ENCODE peak calls at places on chromosomes 2 and 18, in seven cellular contexts. One of them, this sample, is unnamed.

GRCh38 chr18:14098428-14098827 is 33.8 kb downstream of the ZNF519 start:
- DNase-seq in neural crest cell: no peak
- DNase-seq in B cell: no peak
- DNase-seq in activated T-cell treated with anti-CD3 and anti-CD28 coated beads, Interleukin-2, amount 50 U/mL, for 72 hours: no peak
- DNase-seq in activated naive CD4-positive, alpha-beta T cell: no peak
- DNase-seq in endothelial cell of umbilical vein: no peak
- DNase-seq in CD8-positive, alpha-beta T cell: no peak
- DNase-seq in this sample: no peak

GRCh38 chr2:227576110-227576509 is 22.6 kb upstream of the SCYGR2 start:
- DNase-seq in neural crest cell: no peak
- DNase-seq in B cell: no peak
- DNase-seq in activated T-cell treated with anti-CD3 and anti-CD28 coated beads, Interleukin-2, amount 50 U/mL, for 72 hours: no peak
- DNase-seq in CD8-positive, alpha-beta T cell: no peak
- DNase-seq in endothelial cell of umbilical vein: peak
- DNase-seq in activated naive CD4-positive, alpha-beta T cell: no peak
- DNase-seq in this sample: no peak

GRCh38 chr2:207254526-207255464 is 89.0 kb upstream of the KLF7 start:
- DNase-seq in activated naive CD4-positive, alpha-beta T cell: no peak
- DNase-seq in B cell: no peak
- DNase-seq in neural crest cell: no peak
- DNase-seq in endothelial cell of umbilical vein: peak
- DNase-seq in activated T-cell treated with anti-CD3 and anti-CD28 coated beads, Interleukin-2, amount 50 U/mL, for 72 hours: no peak
- DNase-seq in CD8-positive, alpha-beta T cell: no peak
- DNase-seq in this sample: no peak

GRCh38 chr2:74514368-74515270 is at the start of gene TLX2:
- DNase-seq in activated naive CD4-positive, alpha-beta T cell: no peak
- DNase-seq in CD8-positive, alpha-beta T cell: no peak
- DNase-seq in activated T-cell treated with anti-CD3 and anti-CD28 coated beads, Interleukin-2, amount 50 U/mL, for 72 hours: peak
- DNase-seq in endothelial cell of umbilical vein: no peak
- DNase-seq in neural crest cell: no peak
- DNase-seq in B cell: no peak
- DNase-seq in this sample: peak

GRCh38 chr2:232900811-232901701 is 31.0 kb downstream of the SNORC start:
- DNase-seq in B cell: no peak
- DNase-seq in activated T-cell treated with anti-CD3 and anti-CD28 coated beads, Interleukin-2, amount 50 U/mL, for 72 hours: no peak
- DNase-seq in CD8-positive, alpha-beta T cell: no peak
- DNase-seq in neural crest cell: no peak
- DNase-seq in endothelial cell of umbilical vein: no peak
- DNase-seq in activated naive CD4-positive, alpha-beta T cell: no peak
- DNase-seq in this sample: no peak

GRCh38 chr2:69017080-69017479 is 4.1 kb downstream of the ANTXR1 start:
- DNase-seq in endothelial cell of umbilical vein: no peak
- DNase-seq in activated naive CD4-positive, alpha-beta T cell: no peak
- DNase-seq in activated T-cell treated with anti-CD3 and anti-CD28 coated beads, Interleukin-2, amount 50 U/mL, for 72 hours: no peak
- DNase-seq in B cell: no peak
- DNase-seq in neural crest cell: no peak
- DNase-seq in CD8-positive, alpha-beta T cell: no peak
- DNase-seq in this sample: no peak

GRCh38 chr2:1817256-1818127 is 73.2 kb upstream of the PXDN start:
- DNase-seq in neural crest cell: peak
- DNase-seq in endothelial cell of umbilical vein: peak
- DNase-seq in CD8-positive, alpha-beta T cell: peak
- DNase-seq in activated T-cell treated with anti-CD3 and anti-CD28 coated beads, Interleukin-2, amount 50 U/mL, for 72 hours: peak
- DNase-seq in B cell: no peak
- DNase-seq in activated naive CD4-positive, alpha-beta T cell: no peak
- DNase-seq in this sample: peak

GRCh38 chr18:70559446-70559845 is 270.6 kb downstream of the SOCS6 start:
- DNase-seq in activated naive CD4-positive, alpha-beta T cell: no peak
- DNase-seq in activated T-cell treated with anti-CD3 and anti-CD28 coated beads, Interleukin-2, amount 50 U/mL, for 72 hours: no peak
- DNase-seq in B cell: no peak
- DNase-seq in endothelial cell of umbilical vein: no peak
- DNase-seq in neural crest cell: no peak
- DNase-seq in CD8-positive, alpha-beta T cell: no peak
- DNase-seq in this sample: no peak

GRCh38 chr18:79156330-79156729 is 87.1 kb downstream of the ATP9B start:
- DNase-seq in CD8-positive, alpha-beta T cell: no peak
- DNase-seq in activated T-cell treated with anti-CD3 and anti-CD28 coated beads, Interleukin-2, amount 50 U/mL, for 72 hours: no peak
- DNase-seq in activated naive CD4-positive, alpha-beta T cell: no peak
- DNase-seq in B cell: no peak
- DNase-seq in neural crest cell: no peak
- DNase-seq in endothelial cell of umbilical vein: no peak
- DNase-seq in this sample: no peak

GRCh38 chr2:72148975-72149555 is 1.4 kb upstream of the CYP26B1 start:
- DNase-seq in activated naive CD4-positive, alpha-beta T cell: no peak
- DNase-seq in neural crest cell: no peak
- DNase-seq in activated T-cell treated with anti-CD3 and anti-CD28 coated beads, Interleukin-2, amount 50 U/mL, for 72 hours: no peak
- DNase-seq in CD8-positive, alpha-beta T cell: peak
- DNase-seq in endothelial cell of umbilical vein: peak
- DNase-seq in B cell: no peak
- DNase-seq in this sample: no peak

GRCh38 chr2:76850969-76851368 is 671.2 kb downstream of the LRRTM4 start:
- DNase-seq in neural crest cell: no peak
- DNase-seq in endothelial cell of umbilical vein: no peak
- DNase-seq in activated T-cell treated with anti-CD3 and anti-CD28 coated beads, Interleukin-2, amount 50 U/mL, for 72 hours: no peak
- DNase-seq in B cell: no peak
- DNase-seq in CD8-positive, alpha-beta T cell: no peak
- DNase-seq in activated naive CD4-positive, alpha-beta T cell: no peak
- DNase-seq in this sample: no peak

GRCh38 chr2:219480004-219480403 is 18.7 kb upstream of the GMPPA start:
- DNase-seq in activated T-cell treated with anti-CD3 and anti-CD28 coated beads, Interleukin-2, amount 50 U/mL, for 72 hours: no peak
- DNase-seq in endothelial cell of umbilical vein: no peak
- DNase-seq in B cell: no peak
- DNase-seq in activated naive CD4-positive, alpha-beta T cell: no peak
- DNase-seq in neural crest cell: no peak
- DNase-seq in CD8-positive, alpha-beta T cell: no peak
- DNase-seq in this sample: no peak

GRCh38 chr2:149991576-149991975 is 404.0 kb upstream of the MMADHC start:
- DNase-seq in activated naive CD4-positive, alpha-beta T cell: no peak
- DNase-seq in CD8-positive, alpha-beta T cell: no peak
- DNase-seq in endothelial cell of umbilical vein: peak
- DNase-seq in B cell: no peak
- DNase-seq in activated T-cell treated with anti-CD3 and anti-CD28 coated beads, Interleukin-2, amount 50 U/mL, for 72 hours: no peak
- DNase-seq in neural crest cell: no peak
- DNase-seq in this sample: no peak

GRCh38 chr18:25229080-25229479 is 122.9 kb downstream of the ZNF521 start:
- DNase-seq in activated T-cell treated with anti-CD3 and anti-CD28 coated beads, Interleukin-2, amount 50 U/mL, for 72 hours: no peak
- DNase-seq in neural crest cell: no peak
- DNase-seq in CD8-positive, alpha-beta T cell: no peak
- DNase-seq in B cell: no peak
- DNase-seq in endothelial cell of umbilical vein: peak
- DNase-seq in activated naive CD4-positive, alpha-beta T cell: no peak
- DNase-seq in this sample: no peak

GRCh38 chr2:218959761-218960195 is 312 bp downstream of the CDK5R2 start:
- DNase-seq in endothelial cell of umbilical vein: no peak
- DNase-seq in B cell: no peak
- DNase-seq in neural crest cell: no peak
- DNase-seq in activated naive CD4-positive, alpha-beta T cell: no peak
- DNase-seq in activated T-cell treated with anti-CD3 and anti-CD28 coated beads, Interleukin-2, amount 50 U/mL, for 72 hours: no peak
- DNase-seq in CD8-positive, alpha-beta T cell: no peak
- DNase-seq in this sample: no peak

GRCh38 chr2:180359522-180360282 is 352.6 kb upstream of the CWC22 start:
- DNase-seq in endothelial cell of umbilical vein: no peak
- DNase-seq in activated T-cell treated with anti-CD3 and anti-CD28 coated beads, Interleukin-2, amount 50 U/mL, for 72 hours: no peak
- DNase-seq in activated naive CD4-positive, alpha-beta T cell: no peak
- DNase-seq in neural crest cell: no peak
- DNase-seq in CD8-positive, alpha-beta T cell: no peak
- DNase-seq in B cell: peak
- DNase-seq in this sample: no peak

GRCh38 chr2:215435809-215436704 is at the start of gene FN1:
- DNase-seq in activated T-cell treated with anti-CD3 and anti-CD28 coated beads, Interleukin-2, amount 50 U/mL, for 72 hours: peak
- DNase-seq in activated naive CD4-positive, alpha-beta T cell: no peak
- DNase-seq in B cell: peak
- DNase-seq in neural crest cell: peak
- DNase-seq in CD8-positive, alpha-beta T cell: peak
- DNase-seq in endothelial cell of umbilical vein: peak
- DNase-seq in this sample: peak

GRCh38 chr2:72475246-72475645 is 327.6 kb upstream of the CYP26B1 start:
- DNase-seq in activated naive CD4-positive, alpha-beta T cell: no peak
- DNase-seq in CD8-positive, alpha-beta T cell: no peak
- DNase-seq in neural crest cell: no peak
- DNase-seq in activated T-cell treated with anti-CD3 and anti-CD28 coated beads, Interleukin-2, amount 50 U/mL, for 72 hours: no peak
- DNase-seq in B cell: no peak
- DNase-seq in endothelial cell of umbilical vein: no peak
- DNase-seq in this sample: no peak

GRCh38 chr2:65430515-65431416 is 1.6 kb downstream of the SPRED2 start:
- DNase-seq in CD8-positive, alpha-beta T cell: peak
- DNase-seq in B cell: peak
- DNase-seq in activated T-cell treated with anti-CD3 and anti-CD28 coated beads, Interleukin-2, amount 50 U/mL, for 72 hours: peak
- DNase-seq in activated naive CD4-positive, alpha-beta T cell: peak
- DNase-seq in endothelial cell of umbilical vein: peak
- DNase-seq in neural crest cell: peak
- DNase-seq in this sample: peak

GRCh38 chr18:49273201-49273880 is 187.1 kb downstream of the DYM start:
- DNase-seq in CD8-positive, alpha-beta T cell: no peak
- DNase-seq in activated naive CD4-positive, alpha-beta T cell: no peak
- DNase-seq in activated T-cell treated with anti-CD3 and anti-CD28 coated beads, Interleukin-2, amount 50 U/mL, for 72 hours: no peak
- DNase-seq in neural crest cell: no peak
- DNase-seq in endothelial cell of umbilical vein: no peak
- DNase-seq in B cell: no peak
- DNase-seq in this sample: no peak

GRCh38 chr2:38666578-38666926 is 638 bp downstream of the GALM start:
- DNase-seq in endothelial cell of umbilical vein: no peak
- DNase-seq in B cell: no peak
- DNase-seq in CD8-positive, alpha-beta T cell: no peak
- DNase-seq in activated T-cell treated with anti-CD3 and anti-CD28 coated beads, Interleukin-2, amount 50 U/mL, for 72 hours: no peak
- DNase-seq in neural crest cell: no peak
- DNase-seq in activated naive CD4-positive, alpha-beta T cell: no peak
- DNase-seq in this sample: no peak

GRCh38 chr2:181523756-181524155 is 66.6 kb downstream of the ITGA4 start:
- DNase-seq in B cell: no peak
- DNase-seq in neural crest cell: no peak
- DNase-seq in endothelial cell of umbilical vein: no peak
- DNase-seq in activated naive CD4-positive, alpha-beta T cell: no peak
- DNase-seq in CD8-positive, alpha-beta T cell: no peak
- DNase-seq in activated T-cell treated with anti-CD3 and anti-CD28 coated beads, Interleukin-2, amount 50 U/mL, for 72 hours: no peak
- DNase-seq in this sample: no peak

GRCh38 chr2:9010866-9011265 is 7.4 kb upstream of the MBOAT2 start:
- DNase-seq in endothelial cell of umbilical vein: no peak
- DNase-seq in CD8-positive, alpha-beta T cell: no peak
- DNase-seq in activated naive CD4-positive, alpha-beta T cell: no peak
- DNase-seq in activated T-cell treated with anti-CD3 and anti-CD28 coated beads, Interleukin-2, amount 50 U/mL, for 72 hours: no peak
- DNase-seq in B cell: no peak
- DNase-seq in neural crest cell: no peak
- DNase-seq in this sample: no peak

GRCh38 chr2:238286551-238286950 is 1.9 kb downstream of the PER2 start:
- DNase-seq in endothelial cell of umbilical vein: no peak
- DNase-seq in activated T-cell treated with anti-CD3 and anti-CD28 coated beads, Interleukin-2, amount 50 U/mL, for 72 hours: no peak
- DNase-seq in B cell: no peak
- DNase-seq in neural crest cell: no peak
- DNase-seq in CD8-positive, alpha-beta T cell: no peak
- DNase-seq in activated naive CD4-positive, alpha-beta T cell: no peak
- DNase-seq in this sample: no peak

GRCh38 chr2:241983571-241984270 is 114.2 kb downstream of the RTP5 start:
- DNase-seq in neural crest cell: no peak
- DNase-seq in activated naive CD4-positive, alpha-beta T cell: no peak
- DNase-seq in endothelial cell of umbilical vein: no peak
- DNase-seq in activated T-cell treated with anti-CD3 and anti-CD28 coated beads, Interleukin-2, amount 50 U/mL, for 72 hours: no peak
- DNase-seq in B cell: no peak
- DNase-seq in CD8-positive, alpha-beta T cell: no peak
- DNase-seq in this sample: no peak

GRCh38 chr2:188628989-188629889 is 337.6 kb downstream of the GULP1 start:
- DNase-seq in neural crest cell: no peak
- DNase-seq in activated naive CD4-positive, alpha-beta T cell: no peak
- DNase-seq in CD8-positive, alpha-beta T cell: no peak
- DNase-seq in B cell: no peak
- DNase-seq in endothelial cell of umbilical vein: peak
- DNase-seq in activated T-cell treated with anti-CD3 and anti-CD28 coated beads, Interleukin-2, amount 50 U/mL, for 72 hours: no peak
- DNase-seq in this sample: no peak

GRCh38 chr2:194725169-194725568 is 931.9 kb upstream of the SLC39A10 start:
- DNase-seq in CD8-positive, alpha-beta T cell: no peak
- DNase-seq in B cell: no peak
- DNase-seq in activated naive CD4-positive, alpha-beta T cell: no peak
- DNase-seq in endothelial cell of umbilical vein: no peak
- DNase-seq in neural crest cell: no peak
- DNase-seq in activated T-cell treated with anti-CD3 and anti-CD28 coated beads, Interleukin-2, amount 50 U/mL, for 72 hours: no peak
- DNase-seq in this sample: no peak

GRCh38 chr2:119011162-119011909 is 69.3 kb downstream of the MARCO start:
- DNase-seq in B cell: no peak
- DNase-seq in endothelial cell of umbilical vein: peak
- DNase-seq in neural crest cell: peak
- DNase-seq in activated naive CD4-positive, alpha-beta T cell: no peak
- DNase-seq in activated T-cell treated with anti-CD3 and anti-CD28 coated beads, Interleukin-2, amount 50 U/mL, for 72 hours: peak
- DNase-seq in CD8-positive, alpha-beta T cell: no peak
- DNase-seq in this sample: peak

GRCh38 chr2:152542995-152543481 is 174.2 kb downstream of the PRPF40A start:
- DNase-seq in activated naive CD4-positive, alpha-beta T cell: no peak
- DNase-seq in B cell: no peak
- DNase-seq in endothelial cell of umbilical vein: peak
- DNase-seq in CD8-positive, alpha-beta T cell: no peak
- DNase-seq in activated T-cell treated with anti-CD3 and anti-CD28 coated beads, Interleukin-2, amount 50 U/mL, for 72 hours: no peak
- DNase-seq in neural crest cell: peak
- DNase-seq in this sample: no peak

GRCh38 chr2:145095641-145096435 is 575.9 kb upstream of the ZEB2 start:
- DNase-seq in CD8-positive, alpha-beta T cell: no peak
- DNase-seq in neural crest cell: no peak
- DNase-seq in endothelial cell of umbilical vein: no peak
- DNase-seq in activated T-cell treated with anti-CD3 and anti-CD28 coated beads, Interleukin-2, amount 50 U/mL, for 72 hours: no peak
- DNase-seq in B cell: no peak
- DNase-seq in activated naive CD4-positive, alpha-beta T cell: no peak
- DNase-seq in this sample: no peak

GRCh38 chr2:42638080-42638784 is 69.8 kb downstream of the MTA3 start:
- DNase-seq in B cell: no peak
- DNase-seq in activated naive CD4-positive, alpha-beta T cell: no peak
- DNase-seq in neural crest cell: no peak
- DNase-seq in endothelial cell of umbilical vein: no peak
- DNase-seq in CD8-positive, alpha-beta T cell: no peak
- DNase-seq in activated T-cell treated with anti-CD3 and anti-CD28 coated beads, Interleukin-2, amount 50 U/mL, for 72 hours: no peak
- DNase-seq in this sample: no peak

GRCh38 chr2:86315084-86315483 is 22.3 kb downstream of the REEP1 start:
- DNase-seq in B cell: no peak
- DNase-seq in endothelial cell of umbilical vein: no peak
- DNase-seq in activated T-cell treated with anti-CD3 and anti-CD28 coated beads, Interleukin-2, amount 50 U/mL, for 72 hours: no peak
- DNase-seq in neural crest cell: no peak
- DNase-seq in activated naive CD4-positive, alpha-beta T cell: no peak
- DNase-seq in CD8-positive, alpha-beta T cell: no peak
- DNase-seq in this sample: no peak

GRCh38 chr2:197707316-197708213 is 2.4 kb downstream of the MARS2 start:
- DNase-seq in activated naive CD4-positive, alpha-beta T cell: no peak
- DNase-seq in endothelial cell of umbilical vein: peak
- DNase-seq in CD8-positive, alpha-beta T cell: no peak
- DNase-seq in activated T-cell treated with anti-CD3 and anti-CD28 coated beads, Interleukin-2, amount 50 U/mL, for 72 hours: no peak
- DNase-seq in neural crest cell: no peak
- DNase-seq in B cell: no peak
- DNase-seq in this sample: peak

GRCh38 chr2:166106431-166107015 is 21.3 kb downstream of the SCN1A start:
- DNase-seq in activated T-cell treated with anti-CD3 and anti-CD28 coated beads, Interleukin-2, amount 50 U/mL, for 72 hours: no peak
- DNase-seq in endothelial cell of umbilical vein: peak
- DNase-seq in neural crest cell: no peak
- DNase-seq in CD8-positive, alpha-beta T cell: no peak
- DNase-seq in activated naive CD4-positive, alpha-beta T cell: no peak
- DNase-seq in B cell: peak
- DNase-seq in this sample: no peak

GRCh38 chr2:196677404-196677803 is 37.9 kb downstream of the CCDC150 start:
- DNase-seq in B cell: no peak
- DNase-seq in neural crest cell: no peak
- DNase-seq in endothelial cell of umbilical vein: no peak
- DNase-seq in activated naive CD4-positive, alpha-beta T cell: no peak
- DNase-seq in CD8-positive, alpha-beta T cell: no peak
- DNase-seq in activated T-cell treated with anti-CD3 and anti-CD28 coated beads, Interleukin-2, amount 50 U/mL, for 72 hours: no peak
- DNase-seq in this sample: no peak